ENCODE peak calls at places on chromosomes 11 and 22, in eight cellular contexts. T is WTC11, G is GM12878, Q is IMR-90, U is A549, X is K562, K is SK-N-SH, R is HepG2. A is an unnamed sample.

GRCh38 chr22:47372596-47373385 is 610.3 kb downstream of the TBC1D22A start:
- DNase-seq in Q (no peak), R (no peak), T (no peak), K (no peak), X (no peak), U (no peak), G (no peak), A (no peak)

GRCh38 chr11:13955971-13956421 is 6.5 kb upstream of the SPON1 start:
- DNase-seq in R (peak), T (peak), U (no peak), K (peak), Q (peak), X (peak), G (no peak), A (peak)

GRCh38 chr11:70108250-70108649 is 30.1 kb downstream of the ANO1 start:
- DNase-seq in G (no peak), Q (peak), R (no peak), X (no peak), K (no peak), U (no peak), T (no peak), A (no peak)

GRCh38 chr11:3687399-3687798 is 16.2 kb upstream of the CHRNA10 start:
- DNase-seq in Q (no peak), X (no peak), K (no peak), G (no peak), U (no peak), T (no peak), R (no peak), A (no peak)

GRCh38 chr11:32531528-32531927 is 52.1 kb upstream of the EIF3M start:
- DNase-seq in Q (peak), K (no peak), T (no peak), X (no peak), U (no peak), R (no peak), G (no peak), A (no peak)

GRCh38 chr11:33646629-33647028 is 54.0 kb downstream of the C11orf91 start:
- DNase-seq in U (no peak), X (no peak), R (no peak), Q (peak), T (no peak), G (no peak), K (no peak), A (no peak)

GRCh38 chr11:80214413-80214812 is 773.6 kb upstream of the TENM4 start:
- DNase-seq in R (no peak), T (no peak), Q (no peak), U (no peak), K (no peak), G (no peak), X (no peak), A (no peak)

GRCh38 chr11:11786234-11786633 is 55.5 kb upstream of the USP47 start:
- DNase-seq in Q (no peak), R (no peak), G (no peak), K (no peak), U (no peak), X (no peak), T (no peak), A (no peak)

GRCh38 chr11:47111318-47111804 is 65.3 kb downstream of the ARFGAP2 start:
- DNase-seq in G (peak), X (no peak), R (no peak), Q (no peak), U (no peak), K (no peak), T (no peak), A (no peak)

GRCh38 chr11:13868710-13869403 is 93.7 kb upstream of the SPON1 start:
- DNase-seq in U (no peak), G (no peak), K (no peak), R (no peak), Q (no peak), T (no peak), X (no peak), A (no peak)

GRCh38 chr22:49489821-49490220 is 337.9 kb downstream of the BRD1 start:
- DNase-seq in Q (no peak), X (no peak), K (no peak), G (no peak), T (no peak), R (no peak), U (no peak), A (no peak)
- TF ChIP-seq USF2 in Q (no peak), X (no peak), K (no peak), G (no peak), T (no peak), R (no peak), U (no peak), A (no peak)

GRCh38 chr11:114027941-114028340 is 31.6 kb upstream of the ZBTB16 start:
- DNase-seq in T (no peak), G (no peak), X (no peak), R (no peak), Q (no peak), U (no peak), K (no peak), A (no peak)
- TF ChIP-seq USF2 in T (no peak), G (no peak), X (no peak), R (no peak), Q (no peak), U (no peak), K (no peak), A (no peak)

DNA sequence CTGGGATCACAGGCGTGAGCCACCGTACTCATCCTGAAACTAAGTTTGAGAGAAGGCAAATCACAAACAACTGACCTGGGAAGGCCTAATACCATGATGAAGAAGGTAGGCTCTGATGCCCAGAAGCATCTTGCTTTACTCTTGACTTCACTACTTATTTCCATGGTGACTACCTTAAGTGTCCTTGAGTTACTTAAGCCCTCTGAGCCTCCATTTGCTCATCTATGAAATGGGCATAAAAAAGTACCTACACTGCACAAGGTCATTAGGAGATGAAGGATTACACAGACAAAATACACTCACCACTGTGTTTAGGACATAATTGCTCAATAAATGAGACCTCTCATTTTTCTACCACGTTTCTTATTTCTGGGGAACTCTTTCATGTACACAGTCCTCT is 27.9 kb downstream of the EIF4ENIF1 start:
- DNase-seq in G (no peak), R (no peak), Q (no peak), K (no peak), X (no peak), T (no peak), U (no peak), A (no peak)
- TF ChIP-seq USF2 in G (no peak), R (no peak), Q (no peak), K (no peak), X (no peak), T (no peak), U (no peak), A (no peak)

DNA sequence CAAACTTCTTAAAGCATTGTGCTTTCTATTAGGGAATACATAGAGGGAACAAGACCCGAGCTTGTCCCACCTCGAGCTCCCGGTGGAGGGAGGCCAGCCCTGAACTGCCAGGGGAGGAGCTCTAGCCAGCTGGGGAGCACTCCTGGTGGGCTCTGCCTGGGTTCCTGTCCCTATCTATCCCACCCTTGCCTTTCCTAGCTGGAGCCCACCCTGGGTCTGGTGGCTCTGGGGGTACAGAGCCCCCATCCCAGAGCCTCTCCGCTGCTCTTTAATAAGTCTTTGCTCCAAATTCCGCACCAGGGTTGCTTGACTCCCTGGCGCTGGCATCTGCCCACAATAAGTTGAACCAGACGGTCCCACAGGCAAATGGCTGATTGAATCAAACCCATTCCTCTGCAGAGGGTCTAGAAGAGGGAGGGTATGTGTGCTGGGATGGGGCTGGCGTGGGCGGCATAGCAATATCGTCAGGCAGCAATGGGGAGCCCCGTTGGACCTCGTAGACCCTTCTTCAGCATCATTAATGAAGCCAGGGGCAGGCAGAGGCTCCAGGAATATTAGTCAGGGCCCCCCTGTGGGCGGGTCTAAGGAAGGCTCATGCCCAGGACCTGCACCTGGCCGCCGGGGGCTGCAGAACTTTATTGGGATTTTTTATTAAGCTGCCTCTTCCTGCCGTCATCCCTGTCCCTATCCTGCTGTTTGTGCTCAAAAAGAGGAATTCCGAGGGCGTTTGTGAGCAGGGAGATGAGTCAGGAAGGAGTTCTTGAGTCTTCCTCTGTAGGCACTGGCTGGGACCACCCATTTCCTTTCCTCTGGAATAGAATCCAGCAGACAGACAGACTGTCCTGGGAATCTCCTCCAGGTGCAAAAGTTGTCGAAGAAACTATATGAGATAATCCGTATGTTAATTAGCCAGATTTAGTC is 38.5 kb upstream of the RIC3 start:
- DNase-seq in Q (peak), K (peak), R (no peak), U (no peak), T (no peak), G (no peak), X (no peak), A (no peak)
- TF ChIP-seq USF2 in Q (no peak), K (no peak), R (no peak), U (no peak), T (no peak), G (no peak), X (no peak), A (no peak)

GRCh38 chr11:27740362-27741024 is 40.2 kb upstream of the BDNF start:
- DNase-seq in G (no peak), R (no peak), U (no peak), Q (no peak), T (no peak), K (no peak), X (no peak), A (no peak)

DNA sequence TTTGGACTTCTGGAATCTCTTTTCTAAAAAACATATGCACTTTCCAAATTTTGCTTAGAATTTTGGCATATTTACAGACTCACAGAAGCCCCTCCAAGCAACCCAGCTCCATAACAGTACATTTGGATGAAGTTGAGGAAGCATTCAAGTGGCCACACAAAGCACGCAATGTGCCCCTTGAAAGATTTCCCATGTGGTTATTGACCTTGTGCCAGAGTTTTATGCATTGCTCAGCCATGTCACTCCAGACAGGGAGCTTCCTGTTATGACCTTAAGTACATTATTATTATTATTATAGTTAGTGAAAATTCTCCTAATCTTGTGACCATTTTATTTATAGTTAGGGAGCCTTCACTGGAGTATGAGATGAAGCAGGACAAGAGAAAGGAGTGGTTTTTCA is 35.0 kb upstream of the BDNF start:
- DNase-seq in U (no peak), R (no peak), G (no peak), T (no peak), K (no peak), X (no peak), Q (no peak), A (no peak)
- TF ChIP-seq USF2 in U (no peak), R (no peak), G (no peak), T (no peak), K (no peak), X (no peak), Q (no peak), A (no peak)

DNA sequence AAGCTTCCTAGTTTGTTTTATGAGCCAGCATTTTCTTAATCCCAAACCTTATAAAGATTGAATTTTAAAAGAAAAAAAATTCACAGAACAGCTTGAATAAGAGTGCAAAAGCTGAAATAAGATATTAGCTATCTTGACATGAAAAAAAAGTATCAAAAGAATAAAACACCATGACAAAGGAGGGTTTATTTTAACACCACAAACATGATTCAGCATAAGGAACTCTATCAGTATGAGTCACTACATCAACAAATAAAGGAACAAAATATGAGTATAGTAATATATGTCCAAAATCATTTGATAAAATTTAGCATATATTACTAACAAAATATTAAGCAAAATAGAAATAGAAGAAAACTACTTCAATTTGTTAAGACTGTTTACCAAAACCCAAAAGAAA is 9.6 kb upstream of the LMO1 start:
- DNase-seq in Q (peak), X (no peak), R (no peak), G (no peak), K (no peak), U (peak), T (no peak), A (no peak)
- TF ChIP-seq USF2 in Q (no peak), X (no peak), R (no peak), G (no peak), K (no peak), U (no peak), T (no peak), A (no peak)

A was measured in H1.